ENCODE peak calls at places on chromosomes 7 and 10, in eight cellular contexts. Y, M, T, U, R, J, N and E are unnamed samples.

GRCh38 chr10:47452495-47453434 is 31.1 kb downstream of the ANXA8 start:
- DNase-seq in M (no peak), N (no peak), Y (no peak), U (no peak), T (no peak), J (no peak), R (no peak), E (no peak)

GRCh38 chr10:47140752-47141348 is 159.1 kb upstream of the GDF10 start:
- DNase-seq in N (no peak), U (no peak), J (no peak), M (no peak), Y (no peak), T (no peak), R (no peak), E (peak)

GRCh38 chr10:103932996-103933395 is 15.0 kb upstream of the STN1 start:
- DNase-seq in N (no peak), U (no peak), Y (no peak), J (no peak), M (no peak), T (no peak), R (no peak), E (no peak)

GRCh38 chr10:12635127-12635541 is 285.8 kb downstream of the CAMK1D start:
- DNase-seq in M (no peak), N (no peak), T (peak), U (no peak), Y (no peak), J (no peak), R (no peak), E (no peak)

GRCh38 chr7:70456729-70457128 is 675.2 kb upstream of the GALNT17 start:
- DNase-seq in J (no peak), Y (no peak), M (no peak), R (no peak), U (no peak), T (no peak), N (no peak), E (no peak)

GRCh38 chr7:23654508-23654907 is 25.5 kb upstream of the FAM221A start:
- DNase-seq in N (no peak), M (no peak), R (no peak), U (peak), Y (no peak), J (no peak), T (peak), E (peak)

GRCh38 chr10:42836771-42837468 is 54.3 kb downstream of the BMS1 start:
- DNase-seq in R (no peak), T (peak), J (no peak), U (peak), N (peak), M (no peak), Y (no peak), E (peak)

GRCh38 chr7:140176811-140177702 is at the start of gene KDM7A:
- DNase-seq in R (peak), T (peak), M (peak), J (peak), U (peak), Y (peak), N (peak), E (peak)

GRCh38 chr7:132415259-132415658 is 161.0 kb downstream of the PLXNA4 start:
- DNase-seq in Y (no peak), N (no peak), T (no peak), J (no peak), U (no peak), M (no peak), R (no peak), E (no peak)

GRCh38 chr10:116115233-116115632 is 157.8 kb downstream of the GFRA1 start:
- DNase-seq in M (no peak), J (no peak), T (no peak), R (no peak), U (no peak), Y (no peak), N (no peak), E (no peak)

GRCh38 chr7:128458956-128459355 is 3.3 kb downstream of the HILPDA start:
- DNase-seq in N (no peak), R (no peak), J (no peak), T (no peak), U (no peak), Y (no peak), M (no peak), E (no peak)

DNA sequence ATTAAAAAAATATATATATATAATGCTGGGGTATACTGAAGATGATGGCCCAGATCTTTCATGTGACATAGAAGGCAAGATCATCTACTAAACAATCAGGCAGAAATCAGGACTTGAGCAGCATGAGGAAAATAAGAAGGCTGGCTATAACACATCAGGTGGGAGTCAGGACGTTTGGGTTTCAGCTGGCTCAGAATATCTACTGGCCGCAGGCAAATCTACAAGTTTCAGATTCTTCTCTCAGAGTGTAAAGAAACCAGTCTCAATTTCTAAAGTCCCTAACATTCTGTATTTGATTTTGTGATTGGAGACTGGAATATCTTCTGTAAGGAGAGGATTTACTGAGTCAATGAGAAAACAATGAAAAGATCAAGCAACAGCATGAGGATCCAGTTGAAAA is 37.7 kb upstream of the FAM3C start:
- DNase-seq in T (no peak), M (no peak), N (no peak), Y (no peak), U (no peak), R (no peak), J (no peak), E (no peak)
- H3K27ac ChIP-seq in T (no peak), M (no peak), N (no peak), Y (no peak), U (no peak), R (no peak), J (no peak), E (no peak)

GRCh38 chr7:152336754-152337368 is 98.9 kb downstream of the KMT2C start:
- DNase-seq in R (no peak), J (no peak), T (peak), Y (no peak), M (no peak), N (no peak), U (peak), E (peak)
- TF ChIP-seq CTCF in R (peak), J (peak), T (peak), Y (peak), M (no peak), N (peak), U (peak), E (peak)

GRCh38 chr7:3657201-3657600 is 356.1 kb downstream of the SDK1 start:
- DNase-seq in N (no peak), U (no peak), Y (no peak), R (no peak), J (no peak), T (no peak), M (no peak), E (no peak)
- H3K4me3 ChIP-seq in N (no peak), U (no peak), Y (no peak), R (no peak), J (no peak), T (no peak), M (no peak), E (no peak)

DNA sequence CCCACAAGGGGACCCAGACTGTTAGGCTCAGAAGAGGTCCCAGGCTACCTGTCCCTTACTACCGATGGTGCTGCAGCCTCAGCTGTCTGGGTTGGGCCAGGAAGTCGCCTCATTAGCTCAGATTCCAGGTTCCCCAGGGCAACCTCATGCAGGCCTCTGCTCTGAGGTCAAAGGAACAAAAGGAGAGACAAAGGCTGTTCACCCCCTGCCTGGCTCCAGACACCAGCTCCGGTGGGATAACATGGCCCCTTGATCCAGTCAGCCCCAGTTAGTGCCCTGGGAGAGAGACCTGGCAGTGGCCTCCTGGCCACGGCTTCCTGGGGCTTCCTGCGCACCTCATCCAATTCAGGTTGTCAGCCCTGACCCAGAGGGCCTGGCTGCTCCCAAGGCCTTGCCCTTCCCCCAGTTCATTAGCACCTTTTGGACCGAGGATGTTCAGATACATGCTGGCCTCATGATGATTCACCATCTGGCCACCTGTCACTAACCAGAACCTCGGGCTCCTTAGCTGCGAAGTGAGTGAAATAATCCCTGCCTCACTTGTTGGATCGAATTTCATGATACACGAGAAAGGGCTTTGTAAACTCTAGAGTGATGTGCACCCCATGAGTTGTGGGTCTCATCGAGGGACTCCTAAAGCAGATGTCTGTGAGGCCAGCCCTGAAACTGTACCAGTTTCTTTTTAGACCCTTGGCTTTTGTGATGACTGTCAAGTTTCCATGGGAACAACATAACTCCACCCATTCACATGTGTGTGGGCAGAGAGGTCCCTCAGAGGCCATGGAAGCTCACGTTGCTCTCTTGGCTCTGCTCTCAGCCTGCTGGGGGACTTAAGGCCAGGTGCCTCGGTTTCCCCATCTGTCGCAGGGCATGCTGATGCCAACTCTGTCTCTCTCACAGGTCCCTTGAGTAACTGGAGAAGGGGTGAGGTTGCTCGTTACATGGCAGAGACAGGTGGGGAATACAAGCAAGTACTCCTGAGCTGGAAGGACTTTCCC is 79.5 kb upstream of the PCBD1 start:
- DNase-seq in J (no peak), Y (no peak), N (no peak), R (no peak), M (no peak), T (no peak), U (no peak), E (peak)
- H3K27ac ChIP-seq in J (no peak), Y (no peak), N (no peak), R (no peak), M (no peak), T (no peak), U (no peak), E (no peak)

GRCh38 chr10:4234661-4235060 is 449.7 kb upstream of the KLF6 start:
- DNase-seq in R (no peak), Y (peak), M (no peak), U (no peak), J (no peak), N (no peak), T (no peak), E (no peak)
- TF ChIP-seq CTCF in R (no peak), Y (no peak), M (no peak), U (no peak), J (no peak), N (no peak), T (no peak), E (no peak)